ENCODE peak calls at places on chromosomes 5 and 9, in six cellular contexts. O is IMR-90, D is neural progenitor cell, I is body of pancreas, Q is aorta, U is HAP-1. V is an unnamed sample. For H3K9me3, the result is how much of the 10 kb centered on the place peaks cover.

GRCh38 chr9:69696802-69697201 is 24.6 kb upstream of the APBA1 start:
- DNase-seq in O (no peak), D (no peak), I (no peak), Q (no peak), U (no peak), V (no peak)

GRCh38 chr5:149129181-149129580 is 12.1 kb upstream of the ABLIM3 start:
- DNase-seq in O (peak), D (no peak), I (no peak), Q (no peak), U (no peak), V (no peak)

GRCh38 chr5:141338538-141339306 is at the start of gene PCDHGA2:
- DNase-seq in O (peak), D (peak), I (no peak), Q (no peak), U (no peak), V (no peak)

GRCh38 chr5:82388186-82388585 is 110.0 kb upstream of the RPS23 start:
- DNase-seq in O (peak), D (no peak), I (peak), Q (peak), U (no peak), V (no peak)

GRCh38 chr9:36450110-36450732 is 50.2 kb upstream of the RNF38 start:
- DNase-seq in O (peak), D (peak), I (peak), Q (no peak), U (peak), V (no peak)

GRCh38 chr5:169367861-169368260 is 66.9 kb upstream of the SLIT3 start:
- DNase-seq in O (no peak), D (no peak), I (no peak), Q (no peak), U (no peak), V (no peak)

GRCh38 chr5:157548513-157549282 is 26.9 kb downstream of the ADAM19 start:
- DNase-seq in O (peak), D (no peak), I (no peak), Q (no peak), U (no peak), V (no peak)

GRCh38 chr5:173926359-173926758 is 38.2 kb downstream of the CPEB4 start:
- DNase-seq in O (peak), D (no peak), I (peak), Q (peak), U (no peak), V (no peak)

GRCh38 chr5:112109331-112109993 is 309.6 kb downstream of the EPB41L4A start:
- DNase-seq in O (peak), D (no peak), I (peak), Q (peak), U (no peak), V (no peak)

GRCh38 chr9:128887049-128887448 is 5.1 kb downstream of the LRRC8A start:
- DNase-seq in O (no peak), D (no peak), I (no peak), Q (no peak), U (no peak), V (no peak)

GRCh38 chr9:108060165-108060564 is 570.6 kb upstream of the KLF4 start:
- DNase-seq in O (no peak), D (no peak), I (no peak), Q (no peak), U (no peak), V (no peak)

GRCh38 chr5:10536511-10536910 is 27.4 kb upstream of the ANKRD33B start:
- DNase-seq in O (no peak), D (no peak), I (no peak), Q (no peak), U (no peak), V (no peak)

GRCh38 chr9:115615821-115616665 is 498.1 kb upstream of the TNC start:
- DNase-seq in O (peak), D (no peak), I (no peak), Q (no peak), U (no peak), V (no peak)

GRCh38 chr5:131328536-131329186 is 64.8 kb downstream of the CDC42SE2 start:
- DNase-seq in O (peak), D (no peak), I (no peak), Q (no peak), U (no peak), V (no peak)

GRCh38 chr5:8478308-8478707 is 609.4 kb downstream of the MTRR start:
- DNase-seq in O (no peak), D (no peak), I (no peak), Q (no peak), U (no peak), V (no peak)

GRCh38 chr5:154181156-154181555 is 9.4 kb upstream of the GALNT10 start:
- DNase-seq in O (no peak), D (no peak), I (no peak), Q (no peak), U (no peak), V (no peak)

GRCh38 chr5:44565872-44566271 is 176.7 kb upstream of the FGF10 start:
- DNase-seq in O (no peak), D (no peak), I (no peak), Q (no peak), U (no peak), V (no peak)

GRCh38 chr9:80926611-80927010 is 762.7 kb downstream of the TLE1 start:
- DNase-seq in O (no peak), D (no peak), I (no peak), Q (no peak), U (no peak), V (no peak)

GRCh38 chr5:171648279-171648774 is 137.3 kb upstream of the SMIM23 start:
- DNase-seq in O (no peak), D (no peak), I (no peak), Q (no peak), U (no peak), V (no peak)

GRCh38 chr5:760363-761205 is 23.9 kb downstream of the ZDHHC11B start:
- DNase-seq in O (no peak), D (no peak), I (no peak), Q (peak), U (no peak), V (no peak)

GRCh38 chr9:120464176-120464575 is 115.8 kb downstream of the CDK5RAP2 start:
- DNase-seq in O (no peak), D (no peak), I (no peak), Q (no peak), U (peak), V (no peak)
- H3K9me3 ChIP-seq in O (under half), D (under half), I (under half), Q (under half), U (under half), V (under half)

GRCh38 chr5:180849827-180850226 is 11.2 kb downstream of the ZFP62 start:
- DNase-seq in O (no peak), D (no peak), I (no peak), Q (no peak), U (no peak), V (no peak)
- H3K9me3 ChIP-seq in O (half or more), D (half or more), I (under half), Q (under half), U (under half), V (under half)

DNA sequence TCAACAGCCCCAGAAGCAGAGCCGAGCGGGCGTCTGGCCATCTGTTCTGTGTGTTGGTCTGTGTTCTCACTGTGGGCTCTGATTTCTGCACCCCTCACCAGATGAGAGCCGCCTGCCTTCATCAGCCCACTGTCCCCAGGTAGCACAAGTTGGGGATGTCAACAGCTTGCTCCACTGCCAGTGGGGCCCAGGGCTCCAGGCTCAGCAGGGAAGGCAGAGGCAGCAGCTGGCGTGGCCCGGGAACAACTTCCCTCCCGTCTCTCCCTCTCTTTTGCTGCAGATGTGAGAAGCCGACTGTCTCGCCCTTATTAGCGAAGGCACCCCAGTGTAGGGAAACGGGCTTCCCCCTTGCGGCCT is 363.5 kb downstream of the IRX2 start:
- DNase-seq in O (no peak), D (no peak), I (no peak), Q (no peak), U (no peak), V (no peak)
- H3K9me3 ChIP-seq in O (under half), D (under half), I (under half), Q (under half), U (under half), V (under half)

GRCh38 chr5:178487911-178488310 is 102.3 kb downstream of the COL23A1 start:
- DNase-seq in O (no peak), D (peak), I (no peak), Q (no peak), U (no peak), V (no peak)

GRCh38 chr5:178488696-178489095 is 101.5 kb downstream of the COL23A1 start:
- DNase-seq in O (no peak), D (no peak), I (no peak), Q (no peak), U (no peak), V (no peak)

GRCh38 chr5:178489281-178489976 is 100.8 kb downstream of the COL23A1 start:
- DNase-seq in O (no peak), D (no peak), I (no peak), Q (no peak), U (no peak), V (no peak)

GRCh38 chr5:178492278-178492677 is 97.9 kb downstream of the COL23A1 start:
- DNase-seq in O (no peak), D (no peak), I (no peak), Q (no peak), U (no peak), V (no peak)

GRCh38 chr5:178490935-178491632 is 99.1 kb downstream of the COL23A1 start:
- DNase-seq in O (no peak), D (no peak), I (no peak), Q (no peak), U (no peak), V (no peak)
- H3K9me3 ChIP-seq in O (under half), D (under half), I (under half), Q (under half), U (under half), V (under half)

GRCh38 chr9:118975736-118976135 is 393.5 kb downstream of the BRINP1 start:
- DNase-seq in O (no peak), D (no peak), I (no peak), Q (no peak), U (no peak), V (no peak)

DNA sequence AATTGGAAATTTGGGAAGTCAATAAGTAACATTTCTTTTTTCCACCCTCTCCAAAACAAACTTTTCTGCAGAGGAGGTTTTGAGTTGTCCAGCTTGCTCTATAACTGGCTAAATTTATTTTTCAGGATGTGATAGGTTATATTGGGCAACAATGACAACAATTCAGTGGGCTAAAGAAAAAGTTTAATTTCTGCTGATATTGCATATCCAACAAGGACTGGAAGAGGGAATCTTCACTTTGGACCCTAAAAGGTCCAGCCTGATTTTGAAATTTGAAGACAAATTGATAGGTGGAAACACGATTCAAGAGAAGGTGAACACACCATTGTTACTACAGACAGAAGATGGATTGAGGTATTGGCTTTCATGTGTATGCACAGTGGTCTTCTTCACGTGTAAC is 393.1 kb downstream of the BRINP1 start:
- DNase-seq in O (no peak), D (no peak), I (no peak), Q (no peak), U (no peak), V (no peak)
- H3K9me3 ChIP-seq in O (under half), D (under half), I (under half), Q (under half), U (under half), V (under half)

DNA sequence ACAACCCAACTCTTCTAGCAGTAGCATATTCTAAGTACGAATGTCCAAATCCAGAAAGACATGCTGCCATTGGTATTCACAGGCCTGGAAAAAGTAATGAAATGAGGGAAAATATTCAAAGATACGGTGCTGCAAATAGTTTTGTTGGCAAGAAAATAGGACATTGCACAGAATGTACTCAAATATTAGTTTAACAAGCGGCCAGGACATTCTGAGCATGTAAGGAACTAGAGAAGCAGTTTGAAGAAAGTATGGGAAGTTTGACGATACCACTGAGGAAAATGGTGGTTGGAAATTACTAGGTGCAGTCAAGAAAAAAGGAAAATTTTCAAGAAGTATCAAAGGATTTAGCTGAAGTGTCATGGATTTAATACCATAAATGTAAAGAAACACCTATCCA is 468.0 kb upstream of the GRIN3A start:
- DNase-seq in O (no peak), D (no peak), I (no peak), Q (no peak), U (no peak), V (no peak)
- H3K9me3 ChIP-seq in O (under half), D (under half), I (under half), Q (under half), U (under half), V (under half)

GRCh38 chr5:179132586-179133355 is 72.6 kb downstream of the ZNF354C start:
- DNase-seq in O (peak), D (no peak), I (no peak), Q (no peak), U (no peak), V (no peak)
- H3K9me3 ChIP-seq in O (under half), D (under half), I (under half), Q (under half), U (under half), V (under half)

GRCh38 chr5:116553366-116553765 is 21.3 kb downstream of the SEMA6A start:
- DNase-seq in O (no peak), D (peak), I (no peak), Q (no peak), U (no peak), V (no peak)
- H3K9me3 ChIP-seq in O (under half), D (under half), I (under half), Q (under half), U (under half), V (under half)